ENCODE peak calls at places on chromosome 6, in ten cellular contexts. J, S, W, R, O, D, Q, Z, V and T are unnamed samples.

GRCh38 chr6:35213824-35214756 is at the start of gene SCUBE3:
- DNase-seq in J (no peak), S (peak), W (no peak), R (no peak), O (peak), D (peak), Q (peak), Z (peak), V (no peak), T (no peak)

GRCh38 chr6:56814308-56814707 is 140.6 kb upstream of the BEND6 start:
- DNase-seq in J (no peak), S (no peak), W (no peak), R (no peak), O (no peak), D (no peak), Q (no peak), Z (no peak), V (no peak), T (no peak)

GRCh38 chr6:5471637-5472430 is 210.5 kb downstream of the FARS2 start:
- DNase-seq in J (no peak), S (no peak), W (no peak), R (no peak), O (no peak), D (no peak), Q (peak), Z (no peak), V (no peak), T (no peak)

GRCh38 chr6:2970034-2970685 is 1.2 kb downstream of the SERPINB6 start:
- DNase-seq in J (no peak), S (no peak), W (no peak), R (no peak), O (no peak), D (no peak), Q (no peak), Z (no peak), V (no peak), T (peak)

GRCh38 chr6:73152998-73153757 is 72.1 kb downstream of the KHDC1L start:
- DNase-seq in J (no peak), S (no peak), W (no peak), R (no peak), O (no peak), D (no peak), Q (no peak), Z (no peak), V (no peak), T (no peak)

GRCh38 chr6:161033667-161034066 is 42.1 kb downstream of the MAP3K4 start:
- DNase-seq in J (no peak), S (no peak), W (no peak), R (no peak), O (no peak), D (no peak), Q (no peak), Z (no peak), V (no peak), T (no peak)

GRCh38 chr6:34157236-34157830 is 11.4 kb upstream of the GRM4 start:
- DNase-seq in J (no peak), S (peak), W (no peak), R (no peak), O (no peak), D (no peak), Q (peak), Z (no peak), V (no peak), T (no peak)

GRCh38 chr6:62775427-62776022 is 435.7 kb upstream of the FKBP1C start:
- DNase-seq in J (no peak), S (no peak), W (peak), R (no peak), O (peak), D (peak), Q (peak), Z (no peak), V (peak), T (no peak)

GRCh38 chr6:6725834-6726194 is 137.3 kb downstream of the LY86 start:
- DNase-seq in J (no peak), S (no peak), W (no peak), R (no peak), O (peak), D (no peak), Q (no peak), Z (no peak), V (no peak), T (no peak)

GRCh38 chr6:83071023-83071422 is 3.6 kb downstream of the DOP1A start:
- DNase-seq in J (peak), S (no peak), W (no peak), R (no peak), O (peak), D (no peak), Q (no peak), Z (no peak), V (no peak), T (no peak)